ENCODE peak calls at places on chromosome 22, in ten cellular contexts. H, W, U, Q, Y, M, I, J, A and O are unnamed samples.

GRCh38 chr22:48893288-48894063 is 934.2 kb downstream of the BRD1 start:
- DNase-seq in Y (no peak), M (peak; percentile 23), U (peak; percentile 49), A (no peak), W (no peak), I (no peak), J (no peak), H (no peak), Q (no peak), O (no peak)

GRCh38 chr22:18048441-18048898 is 24.1 kb upstream of the MICAL3 start:
- DNase-seq in H (peak; percentile 20), J (peak; percentile 22), A (no peak), M (no peak), I (no peak), U (no peak), W (no peak), Q (no peak), Y (peak; percentile 64), O (no peak)

GRCh38 chr22:27748355-27749168 is 53.0 kb downstream of the MN1 start:
- DNase-seq in Q (no peak), M (no peak), I (no peak), J (peak; percentile 90), A (no peak), Y (no peak), H (peak; percentile 66), W (no peak), U (no peak), O (no peak)

GRCh38 chr22:28911777-28912669 is 28.7 kb downstream of the ZNRF3 start:
- DNase-seq in W (no peak), M (no peak), J (peak; percentile 59), I (no peak), Y (no peak), U (no peak), H (no peak), Q (peak; percentile 57), A (no peak), O (no peak)

GRCh38 chr22:20549232-20549841 is 41.9 kb downstream of the MED15 start:
- DNase-seq in A (no peak), W (no peak), U (no peak), J (peak; percentile 58), H (no peak), I (no peak), Y (no peak), Q (no peak), M (peak; percentile 49), O (peak; percentile 59)

GRCh38 chr22:20123364-20124082 is 6.5 kb upstream of the TRMT2A start:
- DNase-seq in Q (no peak), M (no peak), Y (no peak), W (no peak), U (no peak), A (no peak), I (no peak), H (no peak), J (no peak), O (no peak)

GRCh38 chr22:40332319-40332781 is 13.9 kb upstream of the ADSL start:
- DNase-seq in Y (no peak), J (peak; percentile 76), A (no peak), Q (no peak), W (peak; percentile 32), H (no peak), U (no peak), M (no peak), I (no peak), O (no peak)

GRCh38 chr22:37485714-37486223 is 415 bp downstream of the MFNG start:
- DNase-seq in I (no peak), Y (no peak), J (no peak), Q (no peak), W (no peak), A (no peak), M (no peak), H (no peak), U (no peak), O (no peak)

GRCh38 chr22:39820266-39820665 is 73.3 kb downstream of the ENTHD1 start:
- DNase-seq in A (no peak), W (no peak), J (peak; percentile 84), H (no peak), Y (no peak), M (no peak), Q (peak; percentile 22), U (no peak), I (peak; percentile 15), O (no peak)

GRCh38 chr22:44366372-44367310 is 53.9 kb upstream of the SHISAL1 start:
- DNase-seq in U (no peak), A (no peak), H (no peak), I (no peak), M (peak; percentile 31), W (no peak), Y (no peak), J (no peak), Q (peak; percentile 15), O (no peak)

GRCh38 chr22:20128902-20129746 is 2.5 kb upstream of the ZDHHC8 start:
- DNase-seq in J (no peak), Q (peak; percentile 75), H (peak; percentile 50), Y (no peak), M (peak; percentile 90), A (no peak), U (no peak), I (no peak), W (no peak), O (no peak)

GRCh38 chr22:41305646-41306045 is 4.3 kb downstream of the ZC3H7B start:
- DNase-seq in Y (no peak), J (peak; percentile 73), M (no peak), A (no peak), I (no peak), Q (peak; percentile 93), H (no peak), W (no peak), U (no peak), O (no peak)

GRCh38 chr22:39292561-39293074 is 26.8 kb downstream of the RPL3 start:
- DNase-seq in I (no peak), M (peak; percentile 95), J (peak; percentile 96), W (no peak), Q (peak; percentile 98), H (peak; percentile 77), U (peak; percentile 96), A (peak; percentile 35), Y (peak; percentile 98), O (peak; percentile 87)

DNA sequence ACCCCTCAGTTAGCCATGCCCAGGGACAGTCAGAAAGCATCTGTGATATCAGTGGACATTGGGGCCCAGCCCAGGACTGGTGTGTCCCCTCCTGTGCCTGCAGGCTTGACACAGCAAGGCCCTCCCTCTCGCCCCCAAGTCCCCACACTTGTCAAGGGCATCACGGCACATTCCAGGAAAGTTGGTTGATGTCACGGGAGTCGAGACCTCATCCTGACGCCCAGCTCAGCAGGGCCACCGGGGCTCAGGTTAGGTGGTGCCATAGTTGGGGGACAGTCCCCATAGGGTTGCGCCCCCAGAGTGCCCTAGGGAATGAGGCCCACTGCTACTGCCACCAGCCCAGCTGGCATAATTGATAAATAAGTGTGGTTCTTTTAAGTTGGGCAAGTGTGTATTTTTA is 28.3 kb upstream of the GRAMD4 start:
- DNase-seq in H (peak; percentile 0), A (no peak), J (no peak), M (no peak), Y (no peak), U (no peak), W (no peak), I (no peak), Q (no peak), O (no peak)
- H3K27ac ChIP-seq in H (no peak overlapping the region), A (peak overlapping the region; percentile 61), J (no peak overlapping the region), M (no peak overlapping the region), Y (peak overlapping the region; percentile 12), U (peak overlapping the region; percentile 92), W (no peak overlapping the region), I (no peak overlapping the region), Q (peak overlapping the region; percentile 32), O (peak overlapping the region; percentile 14)

GRCh38 chr22:30829901-30830550 is 135.4 kb downstream of the OSBP2 start:
- DNase-seq in M (no peak), W (no peak), H (no peak), U (no peak), Q (peak; percentile 34), I (peak; percentile 32), Y (no peak), J (peak; percentile 96), A (no peak), O (no peak)
- TF ChIP-seq CTCF in M (no peak), W (no peak), H (no peak), U (no peak), Q (no peak), I (no peak), Y (no peak), J (no peak), A (no peak), O (no peak)

GRCh38 chr22:47209547-47210023 is 447.1 kb downstream of the TBC1D22A start:
- DNase-seq in I (no peak), Q (no peak), W (no peak), Y (peak; percentile 16), A (no peak), H (no peak), U (peak; percentile 28), J (no peak), M (no peak), O (no peak)
- H3K9me3 ChIP-seq in I (no peaks in the 10 kb centered on the region), Q (no peaks in the 10 kb centered on the region), W (no peaks in the 10 kb centered on the region), Y (no peaks in the 10 kb centered on the region), A (no peaks in the 10 kb centered on the region), H (no peaks in the 10 kb centered on the region), U (no peaks in the 10 kb centered on the region), J (no peaks in the 10 kb centered on the region), M (no peaks in the 10 kb centered on the region), O (no peaks in the 10 kb centered on the region)

GRCh38 chr22:24407278-24407665 is 20.1 kb upstream of the ADORA2A start:
- DNase-seq in M (no peak), I (no peak), U (no peak), H (no peak), J (no peak), W (peak; percentile 73), Y (no peak), Q (peak; percentile 44), A (no peak), O (no peak)

GRCh38 chr22:24407884-24408283 is 19.5 kb upstream of the ADORA2A start:
- DNase-seq in Y (no peak), A (no peak), U (no peak), Q (peak; percentile 6), W (peak; percentile 19), M (no peak), I (no peak), J (no peak), H (no peak), O (no peak)

GRCh38 chr22:24406322-24407277 is 20.8 kb upstream of the ADORA2A start:
- DNase-seq in J (no peak), W (peak; percentile 23), M (no peak), A (no peak), Q (peak; percentile 20), I (no peak), U (no peak), Y (no peak), H (no peak), O (no peak)

GRCh38 chr22:24404561-24405275 is 22.7 kb upstream of the ADORA2A start:
- DNase-seq in I (no peak), H (no peak), M (no peak), W (peak; percentile 22), Y (no peak), U (no peak), A (no peak), Q (no peak), J (no peak), O (no peak)

DNA sequence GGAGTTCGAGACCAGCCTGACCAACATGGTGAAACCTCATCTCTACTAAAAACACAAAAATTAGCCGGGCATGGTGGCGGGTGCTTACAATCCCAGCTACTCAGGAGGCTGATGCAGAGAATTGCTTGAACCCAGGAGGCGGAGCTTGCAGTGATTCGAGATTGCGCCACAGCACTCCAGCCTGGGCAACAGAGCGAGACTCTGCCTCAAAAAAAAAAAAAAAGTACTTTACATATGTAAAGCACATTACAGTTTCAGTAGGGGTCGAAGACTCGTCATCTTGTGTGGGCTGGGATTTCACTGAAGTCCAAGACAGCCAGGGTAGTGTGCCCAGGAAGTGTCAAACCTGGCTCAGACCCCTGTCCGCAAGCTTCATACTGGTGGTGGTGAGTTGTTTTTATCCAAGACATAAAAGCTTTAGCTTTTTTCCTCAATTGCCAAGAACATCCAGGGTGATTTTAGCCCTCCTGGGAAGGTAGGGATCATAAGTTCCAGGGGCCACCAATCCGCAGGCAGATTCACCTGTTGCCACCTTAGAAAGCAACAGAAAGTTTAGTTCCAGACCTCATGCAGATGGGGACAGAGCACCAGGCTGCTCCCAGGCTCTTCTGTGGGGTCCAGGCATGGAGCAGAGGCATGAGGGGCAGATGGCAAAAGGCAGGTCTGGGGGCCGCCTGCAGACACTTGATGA is 21.6 kb upstream of the ADORA2A start:
- DNase-seq in M (no peak), Y (no peak), A (no peak), J (no peak), H (no peak), I (no peak), Q (no peak), U (no peak), W (no peak), O (no peak)
- H3K27ac ChIP-seq in M (no peak overlapping the region), Y (peak overlapping the region; percentile 48), A (no peak overlapping the region), J (no peak overlapping the region), H (no peak overlapping the region), I (no peak overlapping the region), Q (no peak overlapping the region), U (peak overlapping the region; percentile 96), W (no peak overlapping the region), O (no peak overlapping the region)